ENCODE peak calls at places on chromosome 12, in six cellular contexts. W is suprapubic skin, I is IMR-90, A is body of pancreas, M is A549, N is right lobe of liver. G is an unnamed sample.

GRCh38 chr12:71000255-71000654 is 79.7 kb upstream of the PTPRR start:
- DNase-seq in W (no peak), I (no peak), A (no peak), M (no peak), N (no peak), G (no peak)

GRCh38 chr12:49951411-49952105 is 1.0 kb downstream of the AQP2 start:
- DNase-seq in W (no peak), I (no peak), A (no peak), M (no peak), N (no peak), G (no peak)

GRCh38 chr12:77720258-77720657 is 110.4 kb upstream of the NAV3 start:
- DNase-seq in W (no peak), I (no peak), A (no peak), M (peak), N (no peak), G (no peak)

GRCh38 chr12:120709976-120710804 is at the start of gene UNC119B:
- DNase-seq in W (peak), I (peak), A (peak), M (peak), N (peak), G (peak)

GRCh38 chr12:29427964-29428363 is 47.0 kb upstream of the ERGIC2 start:
- DNase-seq in W (no peak), I (no peak), A (no peak), M (peak), N (no peak), G (no peak)

GRCh38 chr12:112239020-112239419 is 113.7 kb downstream of the TRAFD1 start:
- DNase-seq in W (no peak), I (no peak), A (no peak), M (no peak), N (peak), G (no peak)

GRCh38 chr12:108594-108993 is 42.0 kb downstream of the IQSEC3 start:
- DNase-seq in W (no peak), I (no peak), A (peak), M (no peak), N (peak), G (no peak)

GRCh38 chr12:82479511-82479910 is 121.2 kb downstream of the METTL25 start:
- DNase-seq in W (no peak), I (peak), A (no peak), M (no peak), N (no peak), G (no peak)

GRCh38 chr12:3530548-3530947 is 39.5 kb downstream of the PRMT8 start:
- DNase-seq in W (peak), I (no peak), A (no peak), M (no peak), N (no peak), G (no peak)

GRCh38 chr12:8057839-8058238 is 8.3 kb downstream of the C3AR1 start:
- DNase-seq in W (no peak), I (peak), A (no peak), M (no peak), N (no peak), G (no peak)

GRCh38 chr12:34398706-34399630 is 376.7 kb downstream of the ALG10 start:
- DNase-seq in W (peak), I (no peak), A (peak), M (no peak), N (peak), G (peak)

GRCh38 chr12:27524489-27524835 is 456 bp downstream of the PPFIBP1 start:
- DNase-seq in W (no peak), I (no peak), A (no peak), M (no peak), N (no peak), G (no peak)

GRCh38 chr12:120688527-120689071 is 1.6 kb downstream of the MLEC start:
- DNase-seq in W (no peak), I (no peak), A (peak), M (no peak), N (no peak), G (no peak)

GRCh38 chr12:52573306-52573705 is 337 bp downstream of the KRT74 start:
- DNase-seq in W (no peak), I (no peak), A (no peak), M (no peak), N (no peak), G (no peak)

GRCh38 chr12:91347686-91348085 is 165.1 kb upstream of the DCN start:
- DNase-seq in W (no peak), I (no peak), A (no peak), M (no peak), N (no peak), G (no peak)

GRCh38 chr12:19620222-19620621 is 180.9 kb downstream of the AEBP2 start:
- DNase-seq in W (no peak), I (no peak), A (no peak), M (peak), N (no peak), G (no peak)

GRCh38 chr12:13148532-13148847 is 45.0 kb upstream of the GSG1 start:
- DNase-seq in W (no peak), I (no peak), A (no peak), M (no peak), N (no peak), G (no peak)

GRCh38 chr12:22285871-22286270 is 48.6 kb downstream of the ST8SIA1 start:
- DNase-seq in W (no peak), I (no peak), A (no peak), M (no peak), N (no peak), G (no peak)

GRCh38 chr12:123532808-123533649 is 490 bp downstream of the RILPL1 start:
- DNase-seq in W (peak), I (peak), A (peak), M (peak), N (peak), G (peak)

GRCh38 chr12:11754256-11754655 is 104.8 kb downstream of the ETV6 start:
- DNase-seq in W (no peak), I (no peak), A (no peak), M (no peak), N (no peak), G (no peak)

GRCh38 chr12:129903092-129903945 is 506 bp downstream of the TMEM132D start:
- DNase-seq in W (no peak), I (no peak), A (no peak), M (no peak), N (no peak), G (no peak)

GRCh38 chr12:79837575-79837974 is 97.3 kb downstream of the PPP1R12A start:
- DNase-seq in W (no peak), I (no peak), A (no peak), M (no peak), N (no peak), G (no peak)

GRCh38 chr12:126156806-126157574 is 1091.8 kb downstream of the AACS start:
- DNase-seq in W (no peak), I (no peak), A (peak), M (no peak), N (no peak), G (no peak)

GRCh38 chr12:96617178-96617577 is 127.8 kb downstream of the CFAP54 start:
- DNase-seq in W (no peak), I (no peak), A (no peak), M (peak), N (no peak), G (no peak)
- TF ChIP-seq CTCF in W (no peak), I (no peak), A (no peak), M (no peak), N (no peak), G (no peak)

DNA sequence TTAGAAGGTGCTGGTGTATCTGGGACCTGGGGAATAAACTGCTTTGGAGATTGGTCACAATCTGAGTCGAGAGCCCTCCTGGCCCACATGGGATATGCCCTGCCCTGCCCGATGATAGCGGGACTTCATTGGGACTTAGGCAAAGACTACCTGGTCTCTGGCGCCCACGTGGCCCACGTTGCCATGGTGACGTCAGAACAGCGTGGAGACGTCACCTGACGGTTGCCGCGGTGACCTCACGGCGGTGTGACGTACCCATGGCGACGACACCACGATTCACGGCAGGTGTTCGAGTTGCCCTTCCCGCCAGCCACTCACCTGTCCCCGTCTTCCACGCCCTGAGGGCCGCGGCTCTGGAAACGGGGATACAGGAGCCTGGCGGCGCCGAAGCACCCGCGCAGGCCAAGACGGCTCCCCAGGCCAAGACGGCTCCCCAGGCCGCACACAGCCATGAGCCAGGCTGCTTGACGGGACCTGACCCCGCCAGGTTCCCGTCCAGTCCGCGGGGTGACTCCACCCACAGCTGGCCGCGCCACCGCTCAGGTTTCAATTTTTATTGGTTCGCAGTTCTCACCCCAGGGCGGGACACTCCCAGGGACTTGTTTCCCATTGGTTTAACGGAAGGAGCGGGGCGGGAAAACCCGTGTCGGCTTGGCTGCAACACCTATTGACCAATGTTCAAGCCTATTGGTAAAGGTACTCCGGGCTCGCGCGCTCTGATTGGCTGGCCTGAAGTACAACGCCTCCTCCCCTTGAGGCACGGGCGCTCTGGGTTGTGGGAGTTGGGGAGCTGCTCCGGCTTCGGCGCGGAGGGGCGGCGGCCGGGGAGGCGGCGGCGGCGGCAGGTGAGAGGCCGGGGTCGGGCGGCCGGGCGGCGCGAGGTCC is at the start of the genes MMAB and MVK:
- DNase-seq in W (peak), I (peak), A (peak), M (peak), N (peak), G (peak)
- TF ChIP-seq POLR2A in W (peak), I (peak), A (peak), M (peak), N (peak), G (no peak)

DNA sequence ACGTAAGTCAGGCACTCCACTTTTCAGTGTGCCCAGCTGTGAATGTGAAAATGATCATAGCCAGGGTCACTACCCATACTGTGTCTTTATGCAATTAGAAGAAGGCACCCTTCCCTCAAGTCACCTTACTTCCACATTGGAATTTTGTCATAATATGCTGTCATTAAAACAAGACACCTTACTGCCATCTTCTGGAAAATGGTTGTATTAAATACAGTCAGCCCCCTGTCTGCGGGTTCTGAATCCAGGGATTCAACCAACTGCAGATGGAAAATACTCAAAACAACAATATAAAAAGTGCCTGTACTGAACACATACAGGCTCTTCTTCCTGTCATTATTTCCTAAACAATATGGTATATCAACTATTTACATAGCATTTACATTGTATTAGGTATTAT is 70.2 kb upstream of the TBX5 start:
- DNase-seq in W (no peak), I (peak), A (no peak), M (peak), N (no peak), G (no peak)
- TF ChIP-seq CTCF in W (peak), I (peak), A (peak), M (peak), N (peak), G (no peak)

GRCh38 chr12:65170245-65170881 is 980 bp downstream of the LEMD3 start:
- DNase-seq in W (peak), I (peak), A (peak), M (peak), N (peak), G (peak)
- TF ChIP-seq POLR2A in W (no peak), I (peak), A (no peak), M (no peak), N (peak), G (no peak)

G was measured in lower leg skin.